ENCODE peak calls at places on chromosomes 11 and 22, in eight cellular contexts. U, Z, J, R, B, L, V and C are unnamed samples.

GRCh38 chr11:72191961-72192381 is at the start of gene FOLR1:
- DNase-seq in U (no peak), Z (no peak), J (peak; percentile 23), R (no peak), B (no peak), L (no peak), V (no peak), C (peak; percentile 37)

GRCh38 chr11:127340438-127340837 is 339.9 kb upstream of the KIRREL3 start:
- DNase-seq in U (no peak), Z (no peak), J (no peak), R (no peak), B (no peak), L (no peak), V (no peak), C (no peak)

GRCh38 chr11:45896392-45897068 is 10.5 kb downstream of the FREY1 start:
- DNase-seq in U (no peak), Z (no peak), J (no peak), R (no peak), B (no peak), L (no peak), V (no peak), C (peak; percentile 76)

GRCh38 chr22:37353839-37354238 is 71.5 kb downstream of the CYTH4 start:
- DNase-seq in U (no peak), Z (no peak), J (peak; percentile 94), R (no peak), B (no peak), L (no peak), V (no peak), C (no peak)

GRCh38 chr11:61888043-61888442 is 3.3 kb downstream of the FADS3 start:
- DNase-seq in U (no peak), Z (no peak), J (peak; percentile 93), R (peak; percentile 94), B (peak; percentile 87), L (peak; percentile 86), V (no peak), C (no peak)

GRCh38 chr11:6473481-6474422 is at the start of gene TRIM3:
- DNase-seq in U (peak; percentile 97), Z (peak; percentile 96), J (peak; percentile 85), R (peak; percentile 90), B (peak; percentile 96), L (peak; percentile 85), V (peak; percentile 50), C (peak; percentile 95)

GRCh38 chr22:36136475-36136874 is 24.1 kb downstream of the APOL3 start:
- DNase-seq in U (no peak), Z (no peak), J (peak; percentile 27), R (peak; percentile 89), B (no peak), L (peak; percentile 11), V (no peak), C (no peak)

GRCh38 chr22:25334091-25334490 is 114.7 kb downstream of the CRYBB2 start:
- DNase-seq in U (peak; percentile 53), Z (no peak), J (no peak), R (no peak), B (peak; percentile 28), L (peak; percentile 43), V (peak; percentile 49), C (peak; percentile 93)

GRCh38 chr11:111352935-111353695 is 26.0 kb downstream of the POU2AF1 start:
- DNase-seq in U (no peak), Z (no peak), J (no peak), R (no peak), B (no peak), L (no peak), V (no peak), C (no peak)

DNA sequence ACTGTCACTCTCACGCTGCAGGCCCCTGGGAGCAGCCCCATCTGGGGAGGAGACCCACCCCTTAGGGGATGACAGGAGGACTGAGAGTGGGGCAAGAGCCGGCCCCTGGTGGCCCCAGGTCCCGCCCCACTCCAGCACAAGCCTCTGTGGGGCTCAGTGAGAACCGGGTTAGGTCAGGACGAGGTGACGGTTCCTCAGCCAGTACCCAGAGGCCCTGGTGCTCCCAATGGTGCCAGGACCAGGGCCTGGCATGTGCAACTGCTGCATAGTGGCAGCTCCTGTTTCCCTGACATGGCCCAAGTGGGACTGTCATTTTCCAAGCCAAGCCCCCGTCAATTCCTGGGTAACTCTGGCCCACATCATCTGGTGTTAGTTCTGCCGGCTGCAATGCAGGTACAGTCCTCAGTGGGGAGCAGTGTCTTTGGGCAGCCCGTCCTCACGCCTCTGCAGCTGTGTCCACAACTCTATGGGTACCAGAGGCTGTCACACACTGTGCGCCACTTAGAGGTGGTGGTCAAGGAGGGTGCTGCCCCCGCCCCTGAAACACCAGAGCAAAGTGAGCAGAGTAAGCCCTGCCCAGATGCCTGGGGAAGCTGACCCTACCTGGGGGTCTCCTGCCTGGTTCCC is 15.9 kb downstream of the CHID1 start:
- DNase-seq in U (no peak), Z (no peak), J (no peak), R (no peak), B (no peak), L (no peak), V (no peak), C (no peak)
- TF ChIP-seq CTCF in U (no peak), Z (no peak), J (no peak), R (no peak), B (no peak), L (peak; percentile 39), V (peak; percentile 18), C (peak; percentile 55)

GRCh38 chr11:22625448-22626287 is at the start of gene FANCF:
- DNase-seq in U (peak; percentile 95), Z (peak; percentile 95), J (peak; percentile 99), R (peak; percentile 97), B (peak; percentile 89), L (peak; percentile 99), V (peak; percentile 97), C (peak; percentile 93)

GRCh38 chr11:22627421-22627820 is 1.8 kb upstream of the FANCF start:
- DNase-seq in U (no peak), Z (peak; percentile 72), J (no peak), R (no peak), B (no peak), L (no peak), V (no peak), C (no peak)

GRCh38 chr11:22624742-22625447 is 728 bp downstream of the FANCF start:
- DNase-seq in U (peak; percentile 85), Z (no peak), J (peak; percentile 70), R (peak; percentile 60), B (peak; percentile 56), L (peak; percentile 48), V (peak; percentile 72), C (peak; percentile 87)

GRCh38 chr11:22626573-22627239 is 1.1 kb upstream of the FANCF start:
- DNase-seq in U (no peak), Z (peak; percentile 70), J (no peak), R (no peak), B (no peak), L (no peak), V (no peak), C (no peak)
- H3K27ac ChIP-seq in U (peak overlapping the region; percentile 99), Z (peak overlapping the region; percentile 94), J (no peak overlapping the region), R (no peak overlapping the region), B (peak overlapping the region; percentile 93), L (no peak overlapping the region), V (peak overlapping the region; percentile 89), C (no peak overlapping the region)

GRCh38 chr11:8321876-8322275 is 58.2 kb upstream of the LMO1 start:
- DNase-seq in U (no peak), Z (peak; percentile 33), J (no peak), R (no peak), B (no peak), L (no peak), V (no peak), C (no peak)

GRCh38 chr11:8315463-8315862 is 51.8 kb upstream of the LMO1 start:
- DNase-seq in U (no peak), Z (peak; percentile 38), J (no peak), R (no peak), B (no peak), L (no peak), V (no peak), C (no peak)

GRCh38 chr11:8317164-8317563 is 53.5 kb upstream of the LMO1 start:
- DNase-seq in U (no peak), Z (no peak), J (peak; percentile 50), R (no peak), B (no peak), L (no peak), V (no peak), C (no peak)

GRCh38 chr11:8323161-8323935 is 59.7 kb upstream of the LMO1 start:
- DNase-seq in U (no peak), Z (peak; percentile 51), J (no peak), R (no peak), B (no peak), L (no peak), V (no peak), C (no peak)

DNA sequence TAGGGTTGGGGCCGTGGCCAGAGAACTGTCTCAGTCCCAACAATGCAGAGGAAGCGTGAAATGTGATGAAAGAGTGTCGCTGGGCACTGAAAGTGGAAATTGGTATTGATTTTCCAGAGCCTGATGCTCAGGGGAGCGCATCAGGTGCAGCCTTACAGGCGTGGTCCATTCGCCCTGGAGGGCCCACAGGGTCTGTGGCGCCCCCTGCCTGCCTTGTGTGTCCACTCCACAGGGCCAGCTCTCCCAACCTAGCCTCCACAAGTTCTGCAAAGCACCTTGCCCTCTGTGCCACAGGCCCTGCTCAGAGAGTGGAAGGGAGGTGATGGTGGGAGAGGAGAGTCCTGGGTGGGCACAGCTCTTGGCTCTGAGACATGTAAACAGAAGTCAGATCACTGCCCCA is 54.9 kb upstream of the LMO1 start:
- DNase-seq in U (no peak), Z (peak; percentile 70), J (no peak), R (no peak), B (no peak), L (no peak), V (no peak), C (peak; percentile 73)
- TF ChIP-seq CTCF in U (no peak), Z (no peak), J (no peak), R (no peak), B (peak; percentile 38), L (peak; percentile 47), V (peak; percentile 55), C (peak; percentile 93)

DNA sequence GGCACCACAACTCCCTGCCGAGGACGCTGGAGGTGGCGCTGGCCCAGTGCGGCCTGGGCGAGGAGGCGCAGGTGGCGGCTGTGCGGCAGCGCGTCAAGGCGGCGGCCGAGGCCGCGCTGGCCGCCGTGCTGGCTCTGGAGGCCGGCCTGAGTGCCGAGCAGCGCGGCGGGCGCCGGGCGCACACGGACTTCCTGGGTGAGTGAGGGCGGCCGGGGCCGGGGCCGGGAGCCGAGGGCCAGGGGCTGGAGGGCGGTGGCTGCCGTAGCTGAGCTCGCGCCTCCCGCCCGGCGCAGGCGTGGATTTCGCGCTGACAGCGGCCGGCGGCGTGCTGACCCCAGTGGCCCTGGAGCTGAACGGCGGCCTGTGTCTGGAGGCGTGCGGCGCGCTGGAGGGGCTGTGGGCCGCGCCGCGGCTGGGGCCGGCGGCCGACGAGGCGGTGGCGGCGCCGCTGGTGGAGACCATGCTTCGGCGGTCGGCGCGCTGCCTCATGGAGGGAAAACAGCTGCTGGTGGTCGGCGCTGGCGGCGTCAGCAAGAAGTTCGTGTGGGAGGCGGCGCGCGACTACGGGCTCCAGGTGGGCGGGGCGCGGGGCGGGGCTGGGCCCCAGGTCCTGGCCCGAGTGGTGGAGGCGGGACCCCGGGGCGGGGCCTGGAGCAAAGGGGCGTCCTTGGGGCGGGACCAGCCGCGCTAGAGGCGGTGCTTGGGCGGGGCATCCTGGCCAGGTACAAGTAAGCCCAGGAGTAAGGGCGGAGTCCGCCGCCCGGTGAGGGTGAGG is 5.4 kb downstream of the CARNS1 start:
- DNase-seq in U (peak; percentile 99), Z (peak; percentile 100), J (peak; percentile 84), R (peak; percentile 97), B (peak; percentile 97), L (peak; percentile 88), V (peak; percentile 81), C (peak; percentile 97)
- H3K27ac ChIP-seq in U (peak overlapping the region; percentile 92), Z (peak overlapping the region; percentile 95), J (peak overlapping the region; percentile 27), R (peak overlapping the region; percentile 90), B (peak overlapping the region; percentile 92), L (peak overlapping the region; percentile 49), V (no peak overlapping the region), C (peak overlapping the region; percentile 65)